ENCODE peak calls at places on chromosome 18, in eight cellular contexts. One of them, this sample, is unnamed. For H3K4me1, the result is how much of the 10 kb centered on the place peaks cover.

GRCh38 chr18:74530584-74530862 is 3.8 kb upstream of the CNDP1 start:
- DNase-seq in heart left ventricle: no peak
- DNase-seq in CD8-positive, alpha-beta memory T cell: no peak
- DNase-seq in A549: no peak
- DNase-seq in ovary: no peak
- DNase-seq in PC-9: no peak
- DNase-seq in adrenal gland: no peak
- DNase-seq in CD8-positive, alpha-beta T cell: no peak
- DNase-seq in this sample: no peak

GRCh38 chr18:48948112-48949050 is 2.4 kb downstream of the SMAD7 start:
- DNase-seq in heart left ventricle: peak
- DNase-seq in CD8-positive, alpha-beta memory T cell: peak
- DNase-seq in A549: no peak
- DNase-seq in ovary: no peak
- DNase-seq in PC-9: peak
- DNase-seq in adrenal gland: peak
- DNase-seq in CD8-positive, alpha-beta T cell: peak
- DNase-seq in this sample: peak

GRCh38 chr18:25250610-25250859 is 101.4 kb downstream of the ZNF521 start:
- DNase-seq in heart left ventricle: no peak
- DNase-seq in CD8-positive, alpha-beta memory T cell: no peak
- DNase-seq in A549: no peak
- DNase-seq in ovary: no peak
- DNase-seq in PC-9: no peak
- DNase-seq in adrenal gland: no peak
- DNase-seq in CD8-positive, alpha-beta T cell: no peak
- DNase-seq in this sample: no peak

GRCh38 chr18:62460851-62461300 is 61.9 kb upstream of the ZCCHC2 start:
- DNase-seq in heart left ventricle: peak
- DNase-seq in CD8-positive, alpha-beta memory T cell: no peak
- DNase-seq in A549: no peak
- DNase-seq in ovary: no peak
- DNase-seq in PC-9: no peak
- DNase-seq in adrenal gland: peak
- DNase-seq in CD8-positive, alpha-beta T cell: no peak
- DNase-seq in this sample: no peak

GRCh38 chr18:26462304-26462703 is 86.0 kb downstream of the KCTD1 start:
- DNase-seq in heart left ventricle: no peak
- DNase-seq in CD8-positive, alpha-beta memory T cell: no peak
- DNase-seq in A549: no peak
- DNase-seq in ovary: no peak
- DNase-seq in PC-9: no peak
- DNase-seq in adrenal gland: no peak
- DNase-seq in CD8-positive, alpha-beta T cell: no peak
- DNase-seq in this sample: no peak

GRCh38 chr18:32469190-32469611 is 1.5 kb downstream of the GAREM1 start:
- DNase-seq in heart left ventricle: peak
- DNase-seq in CD8-positive, alpha-beta memory T cell: no peak
- DNase-seq in A549: peak
- DNase-seq in ovary: peak
- DNase-seq in PC-9: peak
- DNase-seq in adrenal gland: peak
- DNase-seq in CD8-positive, alpha-beta T cell: no peak
- DNase-seq in this sample: peak

GRCh38 chr18:70907673-70908072 is 618.8 kb downstream of the SOCS6 start:
- DNase-seq in heart left ventricle: no peak
- DNase-seq in CD8-positive, alpha-beta memory T cell: no peak
- DNase-seq in A549: peak
- DNase-seq in ovary: no peak
- DNase-seq in PC-9: peak
- DNase-seq in adrenal gland: no peak
- DNase-seq in CD8-positive, alpha-beta T cell: no peak
- DNase-seq in this sample: no peak

GRCh38 chr18:72283148-72283925 is 260.8 kb downstream of the CBLN2 start:
- DNase-seq in heart left ventricle: no peak
- DNase-seq in CD8-positive, alpha-beta memory T cell: no peak
- DNase-seq in A549: no peak
- DNase-seq in ovary: no peak
- DNase-seq in PC-9: no peak
- DNase-seq in adrenal gland: no peak
- DNase-seq in CD8-positive, alpha-beta T cell: no peak
- DNase-seq in this sample: no peak

GRCh38 chr18:76544511-76545350 is 49.7 kb upstream of the ZNF516 start:
- DNase-seq in heart left ventricle: no peak
- DNase-seq in CD8-positive, alpha-beta memory T cell: no peak
- DNase-seq in A549: no peak
- DNase-seq in ovary: no peak
- DNase-seq in PC-9: no peak
- DNase-seq in adrenal gland: no peak
- DNase-seq in CD8-positive, alpha-beta T cell: no peak
- DNase-seq in this sample: no peak

GRCh38 chr18:26429535-26429934 is 118.8 kb downstream of the KCTD1 start:
- DNase-seq in heart left ventricle: no peak
- DNase-seq in CD8-positive, alpha-beta memory T cell: no peak
- DNase-seq in A549: peak
- DNase-seq in ovary: no peak
- DNase-seq in PC-9: peak
- DNase-seq in adrenal gland: peak
- DNase-seq in CD8-positive, alpha-beta T cell: no peak
- DNase-seq in this sample: peak

GRCh38 chr18:63271881-63272299 is 47.7 kb downstream of the BCL2 start:
- DNase-seq in heart left ventricle: peak
- DNase-seq in CD8-positive, alpha-beta memory T cell: no peak
- DNase-seq in A549: no peak
- DNase-seq in ovary: no peak
- DNase-seq in PC-9: no peak
- DNase-seq in adrenal gland: no peak
- DNase-seq in CD8-positive, alpha-beta T cell: no peak
- DNase-seq in this sample: no peak

GRCh38 chr18:79857082-79857661 is 59.4 kb downstream of the KCNG2 start:
- DNase-seq in heart left ventricle: no peak
- DNase-seq in CD8-positive, alpha-beta memory T cell: no peak
- DNase-seq in A549: peak
- DNase-seq in ovary: no peak
- DNase-seq in PC-9: no peak
- DNase-seq in adrenal gland: peak
- DNase-seq in CD8-positive, alpha-beta T cell: no peak
- DNase-seq in this sample: peak

DNA sequence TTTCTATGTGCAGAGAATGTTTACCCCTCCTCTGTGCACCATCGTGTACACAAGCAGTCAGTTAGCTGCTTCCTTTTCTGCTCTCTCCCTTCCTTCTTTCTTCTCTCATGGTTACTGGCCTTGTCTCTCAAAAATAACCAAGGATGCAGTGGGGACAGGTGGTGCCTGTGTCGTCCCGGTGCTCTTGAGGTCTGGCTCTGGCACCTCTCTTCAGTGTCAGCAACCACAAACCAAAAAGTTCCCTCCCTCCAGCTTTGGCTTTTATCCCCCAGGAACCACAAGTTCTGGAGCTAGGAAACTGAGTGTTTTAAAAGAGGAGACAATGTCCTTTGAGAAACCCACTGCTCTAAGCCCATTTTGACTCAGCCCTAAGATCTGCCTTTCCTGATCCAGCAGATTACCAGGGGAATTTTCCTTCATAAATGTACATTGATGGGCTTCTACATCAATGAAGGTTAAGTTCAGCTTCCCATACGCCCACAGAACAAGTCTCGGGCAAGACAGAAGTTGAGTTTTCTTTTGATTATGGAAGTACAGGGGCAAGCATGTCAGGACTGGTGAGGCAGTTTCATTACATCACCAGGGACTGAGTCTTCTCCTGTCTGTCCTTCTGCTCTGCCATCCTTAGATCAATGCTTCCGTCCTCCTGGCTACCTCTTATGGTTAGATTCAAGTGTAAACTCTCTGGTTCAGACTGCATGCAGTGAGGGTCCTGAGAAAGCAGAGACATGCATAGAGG is 232.2 kb downstream of the SETBP1 start:
- DNase-seq in heart left ventricle: no peak
- DNase-seq in CD8-positive, alpha-beta memory T cell: no peak
- DNase-seq in A549: no peak
- DNase-seq in ovary: no peak
- DNase-seq in PC-9: no peak
- DNase-seq in adrenal gland: no peak
- DNase-seq in CD8-positive, alpha-beta T cell: no peak
- DNase-seq in this sample: peak
- H3K27ac ChIP-seq in heart left ventricle: no peak
- H3K27ac ChIP-seq in CD8-positive, alpha-beta memory T cell: no peak
- H3K27ac ChIP-seq in A549: no peak
- H3K27ac ChIP-seq in ovary: no peak
- H3K27ac ChIP-seq in PC-9: no peak
- H3K27ac ChIP-seq in adrenal gland: no peak
- H3K27ac ChIP-seq in CD8-positive, alpha-beta T cell: no peak
- H3K27ac ChIP-seq in this sample: no peak

GRCh38 chr18:55405655-55406373 is 182.2 kb downstream of the TCF4 start:
- DNase-seq in heart left ventricle: peak
- DNase-seq in CD8-positive, alpha-beta memory T cell: no peak
- DNase-seq in A549: peak
- DNase-seq in ovary: peak
- DNase-seq in PC-9: no peak
- DNase-seq in adrenal gland: peak
- DNase-seq in CD8-positive, alpha-beta T cell: no peak
- DNase-seq in this sample: peak

GRCh38 chr18:55406374-55407045 is 181.5 kb downstream of the TCF4 start:
- DNase-seq in heart left ventricle: no peak
- DNase-seq in CD8-positive, alpha-beta memory T cell: no peak
- DNase-seq in A549: no peak
- DNase-seq in ovary: no peak
- DNase-seq in PC-9: no peak
- DNase-seq in adrenal gland: no peak
- DNase-seq in CD8-positive, alpha-beta T cell: no peak
- DNase-seq in this sample: no peak

GRCh38 chr18:55403555-55403954 is 184.4 kb downstream of the TCF4 start:
- DNase-seq in heart left ventricle: no peak
- DNase-seq in CD8-positive, alpha-beta memory T cell: no peak
- DNase-seq in A549: no peak
- DNase-seq in ovary: no peak
- DNase-seq in PC-9: no peak
- DNase-seq in adrenal gland: no peak
- DNase-seq in CD8-positive, alpha-beta T cell: no peak
- DNase-seq in this sample: no peak

GRCh38 chr18:55404136-55404810 is 183.7 kb downstream of the TCF4 start:
- DNase-seq in heart left ventricle: no peak
- DNase-seq in CD8-positive, alpha-beta memory T cell: no peak
- DNase-seq in A549: no peak
- DNase-seq in ovary: no peak
- DNase-seq in PC-9: no peak
- DNase-seq in adrenal gland: no peak
- DNase-seq in CD8-positive, alpha-beta T cell: no peak
- DNase-seq in this sample: no peak

DNA sequence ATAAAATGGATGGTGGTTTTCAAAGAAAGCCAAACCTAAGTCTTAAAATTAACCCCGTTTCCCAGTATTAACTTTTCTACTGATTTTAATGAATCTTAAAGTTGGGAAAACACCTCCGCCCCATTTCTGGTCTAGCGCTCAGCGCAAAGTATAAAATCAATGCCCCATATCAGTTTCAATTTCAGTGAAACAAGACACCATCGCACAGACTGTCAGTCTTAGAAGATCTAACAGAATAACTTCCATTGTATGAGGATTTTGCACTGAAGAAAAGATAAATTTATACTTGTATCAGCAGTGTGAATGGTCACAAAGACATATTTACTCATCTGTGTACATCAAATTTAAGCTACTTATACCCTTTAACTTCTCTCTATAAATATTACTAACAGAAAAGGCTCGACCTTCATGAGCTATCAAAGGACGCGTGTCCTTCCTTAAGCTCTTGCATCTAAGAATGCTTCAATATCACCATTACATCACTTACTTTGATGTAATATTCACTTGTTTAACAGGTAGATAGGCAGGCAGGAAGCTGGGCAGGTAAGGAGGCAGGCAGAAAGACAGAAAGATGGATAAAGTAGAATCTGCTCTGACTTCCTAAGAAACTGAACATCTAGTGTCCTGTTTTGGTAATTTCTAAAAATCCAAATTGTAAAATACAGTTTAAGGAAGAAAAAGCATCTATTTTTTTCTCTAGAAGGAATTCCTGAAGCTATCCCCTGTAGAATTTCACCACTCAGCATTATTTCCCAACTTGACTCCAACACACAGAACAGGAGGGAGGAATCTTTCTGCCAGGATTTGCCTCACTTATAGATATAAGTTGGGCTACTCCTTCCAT is 183.0 kb downstream of the TCF4 start:
- DNase-seq in heart left ventricle: no peak
- DNase-seq in CD8-positive, alpha-beta memory T cell: no peak
- DNase-seq in A549: no peak
- DNase-seq in ovary: no peak
- DNase-seq in PC-9: no peak
- DNase-seq in adrenal gland: no peak
- DNase-seq in CD8-positive, alpha-beta T cell: no peak
- DNase-seq in this sample: no peak
- H3K4me1 ChIP-seq in heart left ventricle: half or more
- H3K4me1 ChIP-seq in CD8-positive, alpha-beta memory T cell: under half
- H3K4me1 ChIP-seq in A549: under half
- H3K4me1 ChIP-seq in ovary: under half
- H3K4me1 ChIP-seq in PC-9: under half
- H3K4me1 ChIP-seq in adrenal gland: under half
- H3K4me1 ChIP-seq in CD8-positive, alpha-beta T cell: under half
- H3K4me1 ChIP-seq in this sample: under half

DNA sequence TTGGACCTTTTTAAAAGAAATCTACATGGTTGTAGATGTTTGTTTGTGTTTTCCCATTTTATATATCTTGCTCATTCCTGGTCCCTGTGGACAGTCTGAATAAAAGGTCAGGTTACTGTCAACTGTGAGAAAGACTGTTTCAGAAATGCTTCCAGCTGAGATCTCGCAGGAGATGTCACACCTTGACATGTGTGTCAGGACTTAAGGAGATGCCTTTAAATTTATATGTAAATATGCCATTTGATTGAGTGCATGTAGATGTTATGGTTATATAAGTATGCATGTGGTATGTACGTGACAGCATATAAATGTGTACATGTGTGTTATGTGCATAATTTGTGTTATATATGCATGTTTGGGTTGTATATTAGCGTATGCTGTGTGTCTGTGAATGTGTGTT is 2172.3 kb upstream of the CELF4 start:
- DNase-seq in heart left ventricle: no peak
- DNase-seq in CD8-positive, alpha-beta memory T cell: no peak
- DNase-seq in A549: no peak
- DNase-seq in ovary: no peak
- DNase-seq in PC-9: no peak
- DNase-seq in adrenal gland: no peak
- DNase-seq in CD8-positive, alpha-beta T cell: no peak
- DNase-seq in this sample: no peak
- H3K27ac ChIP-seq in heart left ventricle: no peak
- H3K27ac ChIP-seq in CD8-positive, alpha-beta memory T cell: no peak
- H3K27ac ChIP-seq in A549: no peak
- H3K27ac ChIP-seq in ovary: no peak
- H3K27ac ChIP-seq in PC-9: no peak
- H3K27ac ChIP-seq in adrenal gland: no peak
- H3K27ac ChIP-seq in CD8-positive, alpha-beta T cell: no peak
- H3K27ac ChIP-seq in this sample: no peak

DNA sequence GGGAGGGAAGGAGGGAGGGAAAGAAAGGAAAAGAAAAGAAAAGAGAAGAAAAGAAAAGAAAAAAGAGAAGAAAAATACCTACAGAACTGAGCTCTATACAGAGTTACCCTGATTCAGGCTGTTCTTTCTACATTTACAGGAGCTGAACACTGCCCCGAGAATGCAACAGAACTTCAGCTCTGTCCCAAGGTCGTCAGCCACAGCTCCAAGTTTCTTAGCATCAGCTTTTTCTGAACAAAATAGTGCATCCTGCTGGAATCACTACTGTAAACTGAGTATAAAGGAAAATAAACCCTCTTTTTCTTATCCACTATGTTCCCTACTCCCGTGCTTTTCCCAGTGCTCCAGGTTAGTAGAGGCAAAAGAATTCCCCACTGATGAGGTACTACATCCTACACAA is 4.7 kb upstream of the PPP4R1 start:
- DNase-seq in heart left ventricle: no peak
- DNase-seq in CD8-positive, alpha-beta memory T cell: no peak
- DNase-seq in A549: no peak
- DNase-seq in ovary: no peak
- DNase-seq in PC-9: no peak
- DNase-seq in adrenal gland: no peak
- DNase-seq in CD8-positive, alpha-beta T cell: no peak
- DNase-seq in this sample: no peak
- H3K4me1 ChIP-seq in heart left ventricle: under half
- H3K4me1 ChIP-seq in CD8-positive, alpha-beta memory T cell: under half
- H3K4me1 ChIP-seq in A549: under half
- H3K4me1 ChIP-seq in ovary: under half
- H3K4me1 ChIP-seq in PC-9: under half
- H3K4me1 ChIP-seq in adrenal gland: under half
- H3K4me1 ChIP-seq in CD8-positive, alpha-beta T cell: under half
- H3K4me1 ChIP-seq in this sample: under half